ENCODE peak calls at places on chromosomes 3 and 15, in five cellular contexts. F is HCT116, S is H1, Q is K562, V is SK-N-SH. U is an unnamed sample.

GRCh38 chr3:162224736-162225135 is 728.1 kb downstream of the OTOL1 start:
- DNase-seq in S (no peak), F (no peak), V (no peak), Q (no peak), U (no peak)

GRCh38 chr3:111954228-111954990 is 24.4 kb upstream of the ABHD10 start:
- DNase-seq in F (no peak), Q (no peak), S (no peak), V (no peak), U (no peak)

GRCh38 chr15:65094294-65094995 is 17.9 kb downstream of the KBTBD13 start:
- DNase-seq in V (peak; percentile 22), F (no peak), Q (no peak), S (no peak), U (no peak)

GRCh38 chr3:111803123-111803593 is 55.9 kb upstream of the PHLDB2 start:
- DNase-seq in Q (no peak), V (no peak), F (peak; percentile 76), S (no peak), U (no peak)

GRCh38 chr15:98647026-98647773 is 1.1 kb upstream of the IGF1R start:
- DNase-seq in Q (peak; percentile 86), S (peak; percentile 36), F (peak; percentile 22), V (peak; percentile 87), U (no peak)

GRCh38 chr3:57060089-57060829 is at the start of gene SPATA12:
- DNase-seq in S (peak; percentile 85), Q (peak; percentile 43), V (peak; percentile 39), F (peak; percentile 96), U (no peak)

GRCh38 chr3:156787926-156788663 is 38.1 kb upstream of the LEKR1 start:
- DNase-seq in F (peak; percentile 52), S (no peak), V (peak; percentile 17), Q (peak; percentile 59), U (peak; percentile 74)

GRCh38 chr15:95857124-95857757 is 473.3 kb upstream of the NR2F2 start:
- DNase-seq in V (no peak), Q (no peak), S (no peak), F (no peak), U (no peak)

GRCh38 chr15:81914734-81915234 is 131.0 kb downstream of the MEX3B start:
- DNase-seq in F (no peak), Q (no peak), S (no peak), V (peak; percentile 70), U (no peak)

GRCh38 chr15:73022156-73022555 is 30.1 kb upstream of the NEO1 start:
- DNase-seq in F (no peak), V (no peak), Q (no peak), S (no peak), U (no peak)

GRCh38 chr15:62644874-62645755 is 397.4 kb upstream of the TPM1 start:
- DNase-seq in V (no peak), S (no peak), F (no peak), Q (no peak), U (no peak)

GRCh38 chr15:94255540-94255939 is 24.2 kb downstream of the MCTP2 start:
- DNase-seq in F (no peak), V (no peak), S (no peak), Q (no peak), U (no peak)

GRCh38 chr3:21795152-21795837 is 44.3 kb upstream of the ZNF385D start:
- DNase-seq in Q (no peak), F (no peak), S (no peak), V (peak; percentile 59), U (no peak)

GRCh38 chr3:52893723-52894122 is 3.6 kb downstream of the STIMATE start:
- DNase-seq in Q (no peak), S (no peak), F (no peak), V (no peak), U (no peak)

GRCh38 chr3:63364909-63365308 is 86.8 kb downstream of the SYNPR start:
- DNase-seq in S (no peak), F (no peak), Q (no peak), V (peak; percentile 16), U (no peak)

GRCh38 chr3:187247398-187247797 is 44.1 kb downstream of the MASP1 start:
- DNase-seq in S (no peak), V (no peak), Q (no peak), F (no peak), U (peak; percentile 74)

GRCh38 chr3:157428957-157429356 is 7.7 kb upstream of the PTX3 start:
- DNase-seq in Q (no peak), S (no peak), V (no peak), F (no peak), U (peak; percentile 60)

GRCh38 chr15:57605491-57605890 is 13.8 kb downstream of the MYZAP start:
- DNase-seq in Q (no peak), F (no peak), V (no peak), S (no peak), U (no peak)

GRCh38 chr3:30180305-30181275 is 425.8 kb upstream of the TGFBR2 start:
- DNase-seq in Q (no peak), F (no peak), V (no peak), S (no peak), U (no peak)

GRCh38 chr3:172140499-172141391 is 101.4 kb downstream of the FNDC3B start:
- DNase-seq in Q (no peak), S (no peak), V (no peak), F (no peak), U (peak; percentile 91)

GRCh38 chr3:42371776-42372175 is 38.6 kb downstream of the LYZL4 start:
- DNase-seq in S (no peak), Q (no peak), V (no peak), F (no peak), U (no peak)

GRCh38 chr3:111961461-111962269 is 17.2 kb upstream of the ABHD10 start:
- DNase-seq in F (no peak), V (no peak), S (no peak), Q (no peak), U (no peak)

GRCh38 chr3:99484871-99485270 is 153.5 kb upstream of the COL8A1 start:
- DNase-seq in V (no peak), Q (no peak), S (no peak), F (no peak), U (peak; percentile 97)

GRCh38 chr3:105367063-105367405 is 325 bp downstream of the ALCAM start:
- DNase-seq in V (peak; percentile 47), Q (no peak), F (no peak), S (no peak), U (no peak)

GRCh38 chr3:178170698-178171535 is 365.3 kb upstream of the KCNMB2 start:
- DNase-seq in V (peak; percentile 39), Q (peak; percentile 40), F (no peak), S (no peak), U (peak; percentile 100)

GRCh38 chr15:80770356-80770705 is 8.8 kb upstream of the CEMIP start:
- DNase-seq in F (no peak), Q (no peak), S (no peak), V (no peak), U (no peak)

GRCh38 chr3:17469520-17469919 is 272.9 kb downstream of the TBC1D5 start:
- DNase-seq in F (no peak), V (no peak), S (no peak), Q (no peak), U (peak; percentile 39)

GRCh38 chr3:23459437-23459836 is 256.3 kb downstream of the UBE2E2 start:
- DNase-seq in F (no peak), S (no peak), V (no peak), Q (no peak), U (no peak)

GRCh38 chr3:193997228-193998192 is 138.4 kb upstream of the HES1 start:
- DNase-seq in Q (no peak), F (no peak), V (no peak), S (no peak), U (no peak)

GRCh38 chr3:31974454-31974853 is 6.6 kb downstream of the OSBPL10 start:
- DNase-seq in Q (no peak), S (no peak), F (no peak), V (no peak), U (no peak)

GRCh38 chr3:38397320-38397719 is 50.7 kb downstream of the XYLB start:
- DNase-seq in S (no peak), V (no peak), F (no peak), Q (no peak), U (no peak)

GRCh38 chr15:31435256-31435781 is 108.7 kb downstream of the KLF13 start:
- DNase-seq in Q (peak; percentile 81), F (peak; percentile 59), S (peak; percentile 76), V (peak; percentile 91), U (no peak)

DNA sequence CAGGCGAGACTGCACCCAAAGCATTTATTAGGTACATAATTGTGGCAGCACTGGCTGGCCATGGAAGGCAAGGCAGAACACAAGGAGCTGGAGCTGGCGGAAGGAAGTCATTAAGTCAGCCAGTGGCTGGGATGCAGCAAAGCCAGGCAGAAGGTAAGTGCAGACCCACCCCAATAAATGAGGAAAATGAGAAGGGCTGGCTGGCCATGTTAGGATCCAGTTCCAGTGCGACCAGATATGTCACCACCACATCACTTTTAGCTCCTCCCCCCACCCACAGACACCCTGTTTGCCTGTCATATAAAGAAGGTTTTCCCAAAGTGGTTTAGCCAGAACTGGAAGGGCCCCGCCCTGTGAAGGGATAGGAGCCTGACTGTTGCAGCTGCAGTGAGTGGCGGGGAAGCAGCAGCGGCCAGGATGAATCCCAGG is at the start of gene FURIN:
- DNase-seq in Q (peak; percentile 56), S (no peak), F (peak; percentile 59), V (no peak), U (no peak)
- H3K9ac ChIP-seq in Q (peak within 1 kb of the TSS; percentile 76), S (no peak within 1 kb of the TSS), F (peak within 1 kb of the TSS; percentile 83), V (peak within 1 kb of the TSS; percentile 36), U (peak within 1 kb of the TSS; percentile 4)

GRCh38 chr3:188287339-188287738 is 133.4 kb downstream of the LPP start:
- DNase-seq in Q (no peak), V (no peak), F (no peak), S (no peak), U (no peak)
- TF ChIP-seq POLR2AphosphoS5 in Q (no peak), V (no peak), F (no peak), S (no peak), U (no peak)

GRCh38 chr15:90902656-90902995 is 476 bp upstream of the MAN2A2 start:
- DNase-seq in V (no peak), S (no peak), Q (peak; percentile 91), F (no peak), U (no peak)
- H3K9ac ChIP-seq in V (peak overlapping the region; percentile 56), S (peak overlapping the region; percentile 53), Q (peak overlapping the region; percentile 99), F (peak overlapping the region; percentile 74), U (peak overlapping the region; percentile 86)

DNA sequence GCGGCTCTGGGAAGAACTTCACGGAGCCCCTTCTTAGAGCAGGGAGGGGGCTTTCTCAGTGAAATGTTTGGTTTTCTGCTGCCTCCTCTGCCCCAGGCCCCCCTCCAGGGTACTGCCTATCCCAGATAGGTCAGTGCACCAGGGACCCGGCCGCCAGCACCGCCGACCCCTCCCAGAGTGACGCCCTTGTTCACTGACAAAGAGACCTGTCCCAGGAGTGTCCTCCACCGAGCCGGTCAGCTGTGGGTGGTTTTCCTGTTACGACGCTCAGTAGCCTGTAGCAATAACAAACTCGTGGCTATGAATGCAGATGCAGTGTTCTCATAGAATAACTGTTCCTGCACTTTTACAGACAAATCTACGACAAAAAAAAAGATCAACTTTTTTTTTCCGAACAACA is 87.5 kb downstream of the VGLL4 start:
- DNase-seq in V (no peak), F (no peak), S (no peak), Q (no peak), U (no peak)
- TF ChIP-seq POLR2AphosphoS5 in V (no peak), F (no peak), S (no peak), Q (no peak), U (no peak)